ENCODE peak calls at places on chromosomes 16 and 17, in eight cellular contexts. One of them, this sample, is unnamed.
A peak's percentile ranks its signal among the peaks of the same experiment; 100 is the strongest.

GRCh38 chr16:75116081-75116910 is at the start of gene LDHD:
- DNase-seq in A549: peak; percentile 81
- DNase-seq in stomach: peak; percentile 94
- DNase-seq in esophagus muscularis mucosa: no peak
- DNase-seq in ovary: peak; percentile 88
- DNase-seq in H1: peak; percentile 82
- DNase-seq in K562: peak; percentile 55
- DNase-seq in sigmoid colon: peak; percentile 93
- DNase-seq in this sample: peak; percentile 79

GRCh38 chr16:3214904-3215600 is 19.9 kb downstream of the ZNF200 start:
- DNase-seq in K562: no peak
- DNase-seq in H1: no peak
- DNase-seq in sigmoid colon: no peak
- DNase-seq in ovary: no peak
- DNase-seq in A549: no peak
- DNase-seq in esophagus muscularis mucosa: no peak
- DNase-seq in stomach: no peak
- DNase-seq in this sample: no peak

GRCh38 chr17:64565563-64565962 is 58.8 kb downstream of the CEP95 start:
- DNase-seq in sigmoid colon: no peak
- DNase-seq in K562: no peak
- DNase-seq in H1: no peak
- DNase-seq in ovary: no peak
- DNase-seq in esophagus muscularis mucosa: no peak
- DNase-seq in A549: peak; percentile 16
- DNase-seq in stomach: no peak
- DNase-seq in this sample: no peak

GRCh38 chr17:2050246-2050866 is 4.5 kb upstream of the HIC1 start:
- DNase-seq in A549: peak; percentile 85
- DNase-seq in stomach: peak; percentile 70
- DNase-seq in H1: peak; percentile 77
- DNase-seq in sigmoid colon: peak; percentile 86
- DNase-seq in K562: peak; percentile 85
- DNase-seq in esophagus muscularis mucosa: peak; percentile 93
- DNase-seq in ovary: peak; percentile 86
- DNase-seq in this sample: peak; percentile 57

GRCh38 chr16:1745181-1745899 is 26.0 kb downstream of the NME3 start:
- DNase-seq in ovary: no peak
- DNase-seq in stomach: no peak
- DNase-seq in A549: no peak
- DNase-seq in H1: no peak
- DNase-seq in sigmoid colon: no peak
- DNase-seq in K562: no peak
- DNase-seq in esophagus muscularis mucosa: no peak
- DNase-seq in this sample: no peak

GRCh38 chr17:51707216-51707615 is 446.9 kb downstream of the UTP18 start:
- DNase-seq in H1: no peak
- DNase-seq in A549: no peak
- DNase-seq in ovary: no peak
- DNase-seq in esophagus muscularis mucosa: no peak
- DNase-seq in K562: no peak
- DNase-seq in sigmoid colon: no peak
- DNase-seq in stomach: no peak
- DNase-seq in this sample: no peak

GRCh38 chr16:66250686-66251405 is 115.6 kb upstream of the CDH5 start:
- DNase-seq in ovary: peak; percentile 81
- DNase-seq in K562: no peak
- DNase-seq in H1: no peak
- DNase-seq in stomach: peak; percentile 36
- DNase-seq in sigmoid colon: peak; percentile 94
- DNase-seq in esophagus muscularis mucosa: peak; percentile 95
- DNase-seq in A549: no peak
- DNase-seq in this sample: peak; percentile 86

GRCh38 chr16:53768593-53768992 is 64.6 kb downstream of the FTO start:
- DNase-seq in K562: peak; percentile 22
- DNase-seq in ovary: no peak
- DNase-seq in esophagus muscularis mucosa: no peak
- DNase-seq in H1: no peak
- DNase-seq in A549: peak; percentile 87
- DNase-seq in sigmoid colon: no peak
- DNase-seq in stomach: no peak
- DNase-seq in this sample: no peak

GRCh38 chr17:42286411-42287295 is 1.6 kb upstream of the STAT5A start:
- DNase-seq in ovary: peak; percentile 44
- DNase-seq in esophagus muscularis mucosa: peak; percentile 92
- DNase-seq in stomach: peak; percentile 24
- DNase-seq in A549: no peak
- DNase-seq in K562: peak; percentile 71
- DNase-seq in H1: no peak
- DNase-seq in sigmoid colon: peak; percentile 78
- DNase-seq in this sample: peak; percentile 50

GRCh38 chr17:3904486-3904885 is 11.6 kb upstream of the CAMKK1 start:
- DNase-seq in A549: no peak
- DNase-seq in sigmoid colon: no peak
- DNase-seq in H1: no peak
- DNase-seq in ovary: no peak
- DNase-seq in esophagus muscularis mucosa: no peak
- DNase-seq in stomach: no peak
- DNase-seq in K562: no peak
- DNase-seq in this sample: no peak

GRCh38 chr17:66491213-66491612 is 188.8 kb downstream of the PRKCA start:
- DNase-seq in ovary: no peak
- DNase-seq in H1: no peak
- DNase-seq in K562: peak; percentile 27
- DNase-seq in stomach: no peak
- DNase-seq in A549: no peak
- DNase-seq in esophagus muscularis mucosa: no peak
- DNase-seq in sigmoid colon: no peak
- DNase-seq in this sample: no peak

GRCh38 chr16:27314161-27314723 is 468 bp downstream of the IL4R start:
- DNase-seq in ovary: peak; percentile 59
- DNase-seq in H1: peak; percentile 72
- DNase-seq in K562: peak; percentile 37
- DNase-seq in sigmoid colon: peak; percentile 92
- DNase-seq in A549: peak; percentile 68
- DNase-seq in stomach: peak; percentile 57
- DNase-seq in esophagus muscularis mucosa: no peak
- DNase-seq in this sample: no peak

GRCh38 chr17:65218261-65218660 is 81.1 kb downstream of the RGS9 start:
- DNase-seq in esophagus muscularis mucosa: no peak
- DNase-seq in H1: no peak
- DNase-seq in sigmoid colon: no peak
- DNase-seq in A549: no peak
- DNase-seq in stomach: no peak
- DNase-seq in K562: no peak
- DNase-seq in ovary: no peak
- DNase-seq in this sample: no peak

GRCh38 chr17:44209786-44210341 is 9.6 kb downstream of the UBTF start:
- DNase-seq in ovary: no peak
- DNase-seq in A549: no peak
- DNase-seq in K562: no peak
- DNase-seq in esophagus muscularis mucosa: no peak
- DNase-seq in stomach: no peak
- DNase-seq in H1: no peak
- DNase-seq in sigmoid colon: no peak
- DNase-seq in this sample: no peak

GRCh38 chr17:63344383-63344782 is 101.7 kb downstream of the CYB561 start:
- DNase-seq in stomach: no peak
- DNase-seq in H1: no peak
- DNase-seq in K562: no peak
- DNase-seq in ovary: no peak
- DNase-seq in sigmoid colon: no peak
- DNase-seq in esophagus muscularis mucosa: no peak
- DNase-seq in A549: no peak
- DNase-seq in this sample: no peak

GRCh38 chr16:69057400-69058378 is 47.8 kb upstream of the HAS3 start:
- DNase-seq in sigmoid colon: peak; percentile 62
- DNase-seq in H1: no peak
- DNase-seq in ovary: no peak
- DNase-seq in esophagus muscularis mucosa: no peak
- DNase-seq in A549: peak; percentile 95
- DNase-seq in K562: no peak
- DNase-seq in stomach: no peak
- DNase-seq in this sample: no peak

GRCh38 chr16:5504028-5504758 is 406.6 kb upstream of the EEF2KMT start:
- DNase-seq in stomach: peak; percentile 58
- DNase-seq in K562: no peak
- DNase-seq in ovary: no peak
- DNase-seq in A549: no peak
- DNase-seq in sigmoid colon: peak; percentile 72
- DNase-seq in esophagus muscularis mucosa: no peak
- DNase-seq in H1: no peak
- DNase-seq in this sample: no peak

GRCh38 chr16:71848622-71849021 is 2.8 kb downstream of the ATXN1L start:
- DNase-seq in H1: no peak
- DNase-seq in ovary: no peak
- DNase-seq in sigmoid colon: no peak
- DNase-seq in K562: no peak
- DNase-seq in esophagus muscularis mucosa: no peak
- DNase-seq in A549: no peak
- DNase-seq in stomach: no peak
- DNase-seq in this sample: no peak

GRCh38 chr16:35752773-35753558 is 2293.6 kb downstream of the TP53TG3F start:
- DNase-seq in sigmoid colon: peak; percentile 58
- DNase-seq in H1: no peak
- DNase-seq in A549: no peak
- DNase-seq in ovary: no peak
- DNase-seq in K562: no peak
- DNase-seq in esophagus muscularis mucosa: peak; percentile 79
- DNase-seq in stomach: no peak
- DNase-seq in this sample: no peak

GRCh38 chr16:35750701-35751104 is 2291.3 kb downstream of the TP53TG3F start:
- DNase-seq in stomach: no peak
- DNase-seq in sigmoid colon: no peak
- DNase-seq in H1: no peak
- DNase-seq in A549: no peak
- DNase-seq in esophagus muscularis mucosa: peak; percentile 89
- DNase-seq in ovary: no peak
- DNase-seq in K562: no peak
- DNase-seq in this sample: no peak

GRCh38 chr16:35752012-35752772 is 2292.8 kb downstream of the TP53TG3F start:
- DNase-seq in K562: no peak
- DNase-seq in A549: no peak
- DNase-seq in ovary: no peak
- DNase-seq in esophagus muscularis mucosa: peak; percentile 72
- DNase-seq in H1: no peak
- DNase-seq in stomach: no peak
- DNase-seq in sigmoid colon: no peak
- DNase-seq in this sample: no peak

GRCh38 chr16:35750157-35750689 is 2290.8 kb downstream of the TP53TG3F start:
- DNase-seq in esophagus muscularis mucosa: peak; percentile 24
- DNase-seq in K562: no peak
- DNase-seq in ovary: no peak
- DNase-seq in stomach: no peak
- DNase-seq in H1: no peak
- DNase-seq in sigmoid colon: no peak
- DNase-seq in A549: no peak
- DNase-seq in this sample: no peak

DNA sequence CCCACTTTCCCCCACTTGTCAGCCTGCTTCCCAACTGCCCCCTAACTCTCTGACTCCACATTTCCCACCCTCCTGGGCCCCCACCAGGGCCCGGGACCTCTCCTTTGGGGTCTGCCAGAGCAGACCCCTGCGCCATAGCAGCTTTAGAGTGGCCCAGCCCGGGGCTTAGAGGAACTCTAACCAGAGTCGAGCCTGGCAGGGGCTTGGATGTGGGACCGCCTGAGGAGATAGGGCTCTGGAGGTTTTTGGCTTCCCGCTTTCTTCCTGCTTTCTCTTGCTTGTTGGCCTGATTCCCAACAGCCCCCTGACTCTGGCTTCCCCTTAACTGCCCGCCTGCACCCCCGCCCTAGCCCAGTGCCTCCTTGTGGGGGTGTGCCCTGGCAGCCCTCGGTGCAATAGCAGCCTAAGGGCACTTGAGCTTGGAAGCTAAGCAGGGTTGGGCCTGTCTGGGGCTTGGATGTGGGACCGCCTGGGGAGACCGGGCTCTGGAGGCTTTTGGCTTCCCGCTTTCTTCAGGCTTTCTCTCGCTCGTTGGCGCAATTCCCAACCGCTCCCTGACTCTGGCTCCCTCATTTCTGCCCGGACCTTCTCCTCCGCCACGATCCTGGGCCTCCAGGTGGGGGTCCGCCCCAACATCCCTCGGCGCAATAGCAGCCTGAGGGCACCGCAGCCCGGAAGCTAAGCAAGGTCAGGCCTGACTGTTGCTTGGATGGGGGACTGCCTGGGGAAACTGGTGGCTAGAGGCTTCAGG is 2292.0 kb downstream of the TP53TG3F start:
- DNase-seq in stomach: no peak
- DNase-seq in K562: no peak
- DNase-seq in ovary: no peak
- DNase-seq in sigmoid colon: peak; percentile 66
- DNase-seq in H1: no peak
- DNase-seq in A549: no peak
- DNase-seq in esophagus muscularis mucosa: peak; percentile 60
- DNase-seq in this sample: no peak
- TF ChIP-seq EP300 in stomach: no peak
- TF ChIP-seq EP300 in K562: no peak
- TF ChIP-seq EP300 in ovary: no peak
- TF ChIP-seq EP300 in sigmoid colon: no peak
- TF ChIP-seq EP300 in H1: no peak
- TF ChIP-seq EP300 in A549: no peak
- TF ChIP-seq EP300 in esophagus muscularis mucosa: no peak
- TF ChIP-seq EP300 in this sample: no peak

DNA sequence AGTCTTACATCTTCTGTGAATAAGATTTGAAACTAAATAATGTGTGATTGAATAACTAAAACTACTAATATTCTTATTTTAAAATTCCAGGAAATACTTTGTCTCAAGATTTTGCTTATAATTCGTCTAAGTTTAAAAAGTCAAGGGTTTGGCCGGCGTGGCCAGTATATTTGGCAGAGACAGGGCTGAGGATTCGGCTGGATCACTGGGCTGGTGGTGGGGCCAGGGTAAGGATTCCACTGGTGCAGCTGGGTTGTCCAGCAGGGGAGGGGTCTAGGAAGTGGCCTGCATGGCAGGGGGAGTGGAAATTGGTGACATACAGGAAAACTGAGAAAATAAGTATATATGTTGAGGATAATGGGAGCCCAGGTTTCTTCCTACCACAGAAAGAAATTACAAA is 75.7 kb downstream of the MYO1D start:
- DNase-seq in esophagus muscularis mucosa: no peak
- DNase-seq in stomach: no peak
- DNase-seq in A549: no peak
- DNase-seq in H1: no peak
- DNase-seq in K562: no peak
- DNase-seq in ovary: peak; percentile 29
- DNase-seq in sigmoid colon: no peak
- DNase-seq in this sample: no peak
- H3K4me1 ChIP-seq in esophagus muscularis mucosa: peaks cover 12% of the 10 kb centered on the region
- H3K4me1 ChIP-seq in stomach: no peaks in the 10 kb centered on the region
- H3K4me1 ChIP-seq in A549: peaks cover 1% of the 10 kb centered on the region
- H3K4me1 ChIP-seq in H1: no peaks in the 10 kb centered on the region
- H3K4me1 ChIP-seq in K562: no peaks in the 10 kb centered on the region
- H3K4me1 ChIP-seq in ovary: peaks cover 4% of the 10 kb centered on the region
- H3K4me1 ChIP-seq in sigmoid colon: no peaks in the 10 kb centered on the region
- H3K4me1 ChIP-seq in this sample: no peaks in the 10 kb centered on the region

GRCh38 chr16:14202697-14203096 is 131.6 kb downstream of the MRTFB start:
- DNase-seq in ovary: no peak
- DNase-seq in H1: no peak
- DNase-seq in K562: no peak
- DNase-seq in A549: peak; percentile 35
- DNase-seq in esophagus muscularis mucosa: no peak
- DNase-seq in stomach: no peak
- DNase-seq in sigmoid colon: no peak
- DNase-seq in this sample: no peak
- TF ChIP-seq CTCF in ovary: no peak
- TF ChIP-seq CTCF in H1: no peak
- TF ChIP-seq CTCF in K562: no peak
- TF ChIP-seq CTCF in A549: no peak
- TF ChIP-seq CTCF in esophagus muscularis mucosa: peak; percentile 50
- TF ChIP-seq CTCF in stomach: no peak
- TF ChIP-seq CTCF in sigmoid colon: no peak
- TF ChIP-seq CTCF in this sample: peak; percentile 12

GRCh38 chr16:88957887-88958577 is 19.0 kb downstream of the CBFA2T3 start:
- DNase-seq in ovary: no peak
- DNase-seq in sigmoid colon: no peak
- DNase-seq in A549: no peak
- DNase-seq in esophagus muscularis mucosa: no peak
- DNase-seq in K562: no peak
- DNase-seq in stomach: no peak
- DNase-seq in H1: no peak
- DNase-seq in this sample: no peak
- TF ChIP-seq EP300 in ovary: no peak
- TF ChIP-seq EP300 in sigmoid colon: no peak
- TF ChIP-seq EP300 in A549: no peak
- TF ChIP-seq EP300 in esophagus muscularis mucosa: no peak
- TF ChIP-seq EP300 in K562: no peak
- TF ChIP-seq EP300 in stomach: no peak
- TF ChIP-seq EP300 in H1: no peak
- TF ChIP-seq EP300 in this sample: peak; percentile 49

This sample was measured in tibial nerve.